ENCODE peak calls at places on chromosomes 3 and 15, in four cellular contexts. N is dorsolateral prefrontal cortex, S is ovary, U is GM10248. K is an unnamed sample.

GRCh38 chr3:118110196-118110595 is 924.5 kb downstream of the IGSF11 start:
- DNase-seq in N (no peak), S (no peak), U (no peak), K (no peak)

GRCh38 chr3:9690451-9691450 is 12.9 kb upstream of the CPNE9 start:
- DNase-seq in N (no peak), U (peak), S (no peak), K (peak)

GRCh38 chr3:98580774-98581365 is 12.5 kb downstream of the CPOX start:
- DNase-seq in N (no peak), S (no peak), U (no peak), K (no peak)

GRCh38 chr15:81012588-81012987 is 11.9 kb downstream of the TLNRD1 start:
- DNase-seq in N (no peak), U (no peak), S (no peak), K (no peak)

GRCh38 chr3:66195347-66195783 is 25.4 kb upstream of the SLC25A26 start:
- DNase-seq in S (peak), N (peak), U (peak), K (no peak)

GRCh38 chr3:139793408-139793807 is 115.6 kb upstream of the NMNAT3 start:
- DNase-seq in U (no peak), S (no peak), N (no peak), K (no peak)

GRCh38 chr15:39504812-39505211 is 76.1 kb upstream of the THBS1 start:
- DNase-seq in U (no peak), S (no peak), N (no peak), K (no peak)

GRCh38 chr3:64063982-64064438 is 40.7 kb upstream of the PSMD6 start:
- DNase-seq in S (no peak), N (no peak), U (no peak), K (no peak)

GRCh38 chr3:40073310-40074007 is 236.0 kb upstream of the EIF1B start:
- DNase-seq in N (no peak), S (no peak), U (no peak), K (no peak)

GRCh38 chr3:11530153-11530721 is 113.5 kb downstream of the VGLL4 start:
- DNase-seq in N (no peak), S (peak), U (no peak), K (no peak)

GRCh38 chr3:142975316-142975995 is 12.0 kb upstream of the PAQR9 start:
- DNase-seq in S (no peak), U (no peak), N (no peak), K (no peak)

K was measured in GM19239.